ENCODE peak calls at places on chromosomes 13 and 19, in five cellular contexts. S, B, C, D and O are unnamed samples.

GRCh38 chr19:45075215-45076028 is 856 bp downstream of the ZNF296 start:
- DNase-seq in B (no peak), D (peak), S (no peak), C (no peak), O (no peak)

GRCh38 chr13:31053098-31053497 is 108.6 kb downstream of the HSPH1 start:
- DNase-seq in S (no peak), B (no peak), D (no peak), C (no peak), O (no peak)

GRCh38 chr19:41495589-41495988 is 52.6 kb downstream of the ERICH4 start:
- DNase-seq in S (no peak), C (no peak), B (no peak), D (no peak), O (no peak)

GRCh38 chr13:93745884-93746283 is 519.3 kb downstream of the GPC6 start:
- DNase-seq in S (no peak), B (no peak), C (no peak), D (no peak), O (no peak)

GRCh38 chr13:66402071-66402470 is 828.1 kb downstream of the PCDH9 start:
- DNase-seq in C (no peak), S (no peak), D (no peak), B (no peak), O (no peak)

GRCh38 chr19:6378498-6378897 is 2.8 kb upstream of the PSPN start:
- DNase-seq in B (no peak), D (no peak), S (no peak), C (no peak), O (no peak)

GRCh38 chr13:83151308-83151660 is 731.0 kb downstream of the SLITRK1 start:
- DNase-seq in S (no peak), D (no peak), B (no peak), C (no peak), O (no peak)

GRCh38 chr19:2276429-2276989 is 5.5 kb downstream of the PEAK3 start:
- DNase-seq in B (no peak), S (no peak), D (no peak), C (no peak), O (no peak)

GRCh38 chr19:10087296-10088061 is 1.4 kb downstream of the SHFL start:
- DNase-seq in D (no peak), B (no peak), S (no peak), C (no peak), O (peak)

GRCh38 chr13:110912651-110913051 is 2.2 kb downstream of the ANKRD10 start:
- DNase-seq in S (no peak), B (peak), D (no peak), C (no peak), O (no peak)

GRCh38 chr13:30340367-30341184 is 33.2 kb upstream of the KATNAL1 start:
- DNase-seq in B (peak), S (no peak), D (no peak), C (no peak), O (no peak)

GRCh38 chr13:89514534-89515312 is 1832.8 kb upstream of the MIR17HG start:
- DNase-seq in S (no peak), B (peak), C (no peak), D (no peak), O (no peak)

GRCh38 chr19:6777434-6777833 is 4.9 kb downstream of the VAV1 start:
- DNase-seq in D (no peak), B (no peak), S (no peak), C (no peak), O (no peak)

GRCh38 chr19:46373573-46374359 is 26.9 kb downstream of the PPP5C start:
- DNase-seq in B (no peak), C (no peak), S (no peak), D (no peak), O (no peak)

GRCh38 chr13:43686557-43686956 is 100.2 kb downstream of the ENOX1 start:
- DNase-seq in C (peak), S (no peak), B (peak), D (no peak), O (no peak)

GRCh38 chr19:3366104-3366760 is at the start of gene NFIC:
- DNase-seq in D (peak), S (peak), B (peak), C (no peak), O (peak)